ENCODE peak calls at places on chromosomes 2 and 18, in nine cellular contexts. A is SK-N-SH; H is CD8-positive, alpha-beta T cell; F is naive thymus-derived CD4-positive, alpha-beta T cell; O is CD8-positive, alpha-beta memory T cell; S is ascending aorta; X is tibial artery; J is psoas muscle; C is sigmoid colon. Z is an unnamed sample. For H3K4me1 and H3K27me3, the result is how much of the 10 kb centered on the place peaks cover.

GRCh38 chr18:54193786-54194185 is 30.7 kb downstream of the MBD2 start:
- DNase-seq in A (no peak), H (no peak), F (no peak), O (no peak), S (no peak), X (no peak), J (no peak), C (no peak), Z (no peak)

GRCh38 chr2:160407393-160408204 is 86.0 kb downstream of the RBMS1 start:
- DNase-seq in A (peak), H (peak), F (peak), O (peak), S (peak), X (peak), J (peak), C (peak), Z (peak)

GRCh38 chr2:241224851-241225438 is 36.5 kb downstream of the ANO7 start:
- DNase-seq in A (no peak), H (no peak), F (no peak), O (no peak), S (no peak), X (no peak), J (peak), C (no peak), Z (peak)

GRCh38 chr2:241964133-241964532 is 94.6 kb downstream of the RTP5 start:
- DNase-seq in A (no peak), H (no peak), F (no peak), O (no peak), S (no peak), X (no peak), J (no peak), C (peak), Z (no peak)

GRCh38 chr18:28711096-28711495 is 534.2 kb upstream of the CDH2 start:
- DNase-seq in A (no peak), H (no peak), F (no peak), O (no peak), S (no peak), X (no peak), J (no peak), C (no peak), Z (no peak)

GRCh38 chr2:50840346-50841124 is 191.4 kb downstream of the NRXN1 start:
- DNase-seq in A (no peak), H (no peak), F (no peak), O (no peak), S (no peak), X (no peak), J (no peak), C (no peak), Z (no peak)

GRCh38 chr18:25134858-25135257 is 217.1 kb downstream of the ZNF521 start:
- DNase-seq in A (no peak), H (no peak), F (no peak), O (no peak), S (no peak), X (no peak), J (no peak), C (no peak), Z (no peak)

GRCh38 chr2:205906419-205906818 is 179.6 kb downstream of the INO80D start:
- DNase-seq in A (no peak), H (no peak), F (no peak), O (no peak), S (no peak), X (no peak), J (no peak), C (no peak), Z (no peak)

GRCh38 chr2:239825705-239825979 is 199.5 kb downstream of the NDUFA10 start:
- DNase-seq in A (peak), H (no peak), F (no peak), O (no peak), S (no peak), X (no peak), J (no peak), C (peak), Z (peak)

GRCh38 chr18:78582131-78582789 is 397.4 kb upstream of the SALL3 start:
- DNase-seq in A (no peak), H (no peak), F (no peak), O (no peak), S (no peak), X (no peak), J (no peak), C (no peak), Z (no peak)

GRCh38 chr2:163465440-163465839 is 270.4 kb downstream of the FIGN start:
- DNase-seq in A (peak), H (no peak), F (no peak), O (no peak), S (no peak), X (no peak), J (no peak), C (no peak), Z (no peak)

GRCh38 chr2:104538082-104538481 is 315.8 kb upstream of the POU3F3 start:
- DNase-seq in A (no peak), H (no peak), F (no peak), O (no peak), S (no peak), X (no peak), J (no peak), C (no peak), Z (no peak)

GRCh38 chr18:388198-388597 is 112.3 kb downstream of the COLEC12 start:
- DNase-seq in A (peak), H (no peak), F (no peak), O (no peak), S (no peak), X (no peak), J (no peak), C (no peak), Z (no peak)

GRCh38 chr2:233464056-233464455 is 102.5 kb downstream of the USP40 start:
- DNase-seq in A (no peak), H (no peak), F (no peak), O (no peak), S (no peak), X (no peak), J (peak), C (peak), Z (no peak)

GRCh38 chr2:174124171-174124570 is 124.2 kb downstream of the OLA1 start:
- DNase-seq in A (no peak), H (no peak), F (no peak), O (no peak), S (no peak), X (no peak), J (no peak), C (no peak), Z (no peak)

GRCh38 chr2:241096979-241097378 is 5.1 kb downstream of the MTERF4 start:
- DNase-seq in A (no peak), H (no peak), F (no peak), O (no peak), S (peak), X (no peak), J (no peak), C (no peak), Z (no peak)

GRCh38 chr2:64987001-64987962 is 1.9 kb upstream of the SLC1A4 start:
- DNase-seq in A (no peak), H (no peak), F (no peak), O (no peak), S (peak), X (no peak), J (no peak), C (no peak), Z (no peak)

GRCh38 chr2:38740851-38741541 is 10.2 kb downstream of the SRSF7 start:
- DNase-seq in A (peak), H (no peak), F (peak), O (no peak), S (no peak), X (no peak), J (no peak), C (no peak), Z (no peak)

GRCh38 chr2:28325173-28325566 is 67.5 kb upstream of the FOSL2 start:
- DNase-seq in A (peak), H (no peak), F (no peak), O (no peak), S (no peak), X (no peak), J (peak), C (peak), Z (no peak)

GRCh38 chr2:147364597-147364996 is 480.2 kb upstream of the ACVR2A start:
- DNase-seq in A (no peak), H (no peak), F (no peak), O (no peak), S (no peak), X (no peak), J (no peak), C (no peak), Z (no peak)

GRCh38 chr18:57925706-57926105 is 118.3 kb upstream of the NEDD4L start:
- DNase-seq in A (no peak), H (no peak), F (no peak), O (no peak), S (no peak), X (no peak), J (no peak), C (no peak), Z (no peak)

GRCh38 chr18:22210331-22210754 is 41.0 kb downstream of the GATA6 start:
- DNase-seq in A (no peak), H (no peak), F (no peak), O (no peak), S (no peak), X (no peak), J (no peak), C (no peak), Z (no peak)

GRCh38 chr2:122009546-122009945 is 254.1 kb downstream of the TSN start:
- DNase-seq in A (no peak), H (no peak), F (no peak), O (no peak), S (no peak), X (no peak), J (no peak), C (no peak), Z (no peak)

GRCh38 chr18:58362027-58362575 is 266.8 kb downstream of the ALPK2 start:
- DNase-seq in A (no peak), H (no peak), F (no peak), O (no peak), S (peak), X (no peak), J (no peak), C (peak), Z (no peak)

GRCh38 chr2:27152796-27153464 is 4.1 kb downstream of the TCF23 start:
- DNase-seq in A (no peak), H (no peak), F (no peak), O (no peak), S (no peak), X (no peak), J (no peak), C (no peak), Z (no peak)

GRCh38 chr2:29080886-29081743 is 6.8 kb upstream of the PCARE start:
- DNase-seq in A (no peak), H (no peak), F (no peak), O (no peak), S (no peak), X (no peak), J (no peak), C (no peak), Z (no peak)

GRCh38 chr2:29398384-29399237 is 283.4 kb downstream of the CLIP4 start:
- DNase-seq in A (peak), H (no peak), F (no peak), O (no peak), S (no peak), X (no peak), J (no peak), C (no peak), Z (no peak)

GRCh38 chr2:195498176-195498575 is 158.8 kb upstream of the SLC39A10 start:
- DNase-seq in A (no peak), H (peak), F (peak), O (peak), S (no peak), X (peak), J (no peak), C (no peak), Z (no peak)

GRCh38 chr2:99609851-99610381 is 120.1 kb upstream of the REV1 start:
- DNase-seq in A (no peak), H (no peak), F (no peak), O (no peak), S (no peak), X (no peak), J (no peak), C (no peak), Z (no peak)

GRCh38 chr2:205802069-205802468 is 119.8 kb downstream of the NRP2 start:
- DNase-seq in A (no peak), H (no peak), F (no peak), O (no peak), S (no peak), X (no peak), J (no peak), C (peak), Z (no peak)

GRCh38 chr18:36993068-36993467 is 164.1 kb downstream of the KIAA1328 start:
- DNase-seq in A (no peak), H (no peak), F (no peak), O (no peak), S (no peak), X (no peak), J (no peak), C (no peak), Z (no peak)

GRCh38 chr18:47754311-47755101 is 176.0 kb downstream of the SMAD2 start:
- DNase-seq in A (peak), H (no peak), F (no peak), O (peak), S (no peak), X (no peak), J (no peak), C (no peak), Z (no peak)

GRCh38 chr18:47752796-47753645 is 177.4 kb downstream of the SMAD2 start:
- DNase-seq in A (no peak), H (no peak), F (no peak), O (no peak), S (no peak), X (no peak), J (no peak), C (no peak), Z (no peak)

GRCh38 chr18:47758000-47758399 is 172.5 kb downstream of the SMAD2 start:
- DNase-seq in A (no peak), H (no peak), F (no peak), O (no peak), S (no peak), X (no peak), J (no peak), C (no peak), Z (no peak)

GRCh38 chr18:47755102-47755456 is 175.4 kb downstream of the SMAD2 start:
- DNase-seq in A (no peak), H (no peak), F (no peak), O (no peak), S (no peak), X (no peak), J (no peak), C (no peak), Z (no peak)

GRCh38 chr18:47756364-47757016 is 174.0 kb downstream of the SMAD2 start:
- DNase-seq in A (peak), H (peak), F (no peak), O (peak), S (no peak), X (peak), J (peak), C (no peak), Z (peak)
- H3K4me1 ChIP-seq in A (under half), H (under half), F (under half), O (under half), S (under half), X (under half), J (under half), C (under half), Z (under half)

GRCh38 chr2:218343591-218343990 is 13.1 kb upstream of the CATIP start:
- DNase-seq in A (no peak), H (no peak), F (no peak), O (no peak), S (peak), X (no peak), J (no peak), C (no peak), Z (no peak)

GRCh38 chr2:218341381-218341780 is 15.3 kb upstream of the CATIP start:
- DNase-seq in A (no peak), H (no peak), F (no peak), O (no peak), S (no peak), X (no peak), J (no peak), C (no peak), Z (no peak)

GRCh38 chr2:218344755-218345417 is 11.8 kb upstream of the CATIP start:
- DNase-seq in A (no peak), H (no peak), F (no peak), O (no peak), S (no peak), X (no peak), J (no peak), C (no peak), Z (no peak)

GRCh38 chr2:218344090-218344754 is 12.4 kb upstream of the CATIP start:
- DNase-seq in A (no peak), H (no peak), F (no peak), O (no peak), S (no peak), X (no peak), J (no peak), C (no peak), Z (no peak)

GRCh38 chr2:218342837-218343236 is 13.8 kb upstream of the CATIP start:
- DNase-seq in A (no peak), H (no peak), F (no peak), O (no peak), S (no peak), X (no peak), J (no peak), C (no peak), Z (no peak)
- H3K27ac ChIP-seq in A (no peak), H (no peak), F (no peak), O (no peak), S (peak), X (peak), J (no peak), C (no peak), Z (no peak)

GRCh38 chr2:11679491-11680130 is 9.6 kb upstream of the NTSR2 start:
- DNase-seq in A (no peak), H (no peak), F (no peak), O (no peak), S (peak), X (no peak), J (no peak), C (peak), Z (no peak)
- H3K27me3 ChIP-seq in A (under half), H (under half), F (under half), O (under half), S (under half), X (under half), J (under half), C (under half), Z (half or more)

GRCh38 chr2:85707304-85707703 is 13.1 kb downstream of the GNLY start:
- DNase-seq in A (peak), H (peak), F (peak), O (peak), S (peak), X (peak), J (no peak), C (peak), Z (no peak)

GRCh38 chr2:85710687-85711577 is 16.8 kb downstream of the GNLY start:
- DNase-seq in A (no peak), H (no peak), F (no peak), O (no peak), S (no peak), X (peak), J (peak), C (no peak), Z (peak)

GRCh38 chr2:85711578-85712060 is 17.5 kb downstream of the GNLY start:
- DNase-seq in A (no peak), H (no peak), F (no peak), O (no peak), S (no peak), X (no peak), J (no peak), C (no peak), Z (no peak)

GRCh38 chr2:85708641-85709040 is 14.5 kb downstream of the GNLY start:
- DNase-seq in A (no peak), H (no peak), F (no peak), O (no peak), S (no peak), X (no peak), J (no peak), C (no peak), Z (no peak)

GRCh38 chr2:85709385-85709784 is 15.2 kb downstream of the GNLY start:
- DNase-seq in A (no peak), H (no peak), F (no peak), O (no peak), S (no peak), X (no peak), J (no peak), C (no peak), Z (no peak)
- H3K4me1 ChIP-seq in A (under half), H (under half), F (under half), O (under half), S (under half), X (under half), J (half or more), C (under half), Z (half or more)

DNA sequence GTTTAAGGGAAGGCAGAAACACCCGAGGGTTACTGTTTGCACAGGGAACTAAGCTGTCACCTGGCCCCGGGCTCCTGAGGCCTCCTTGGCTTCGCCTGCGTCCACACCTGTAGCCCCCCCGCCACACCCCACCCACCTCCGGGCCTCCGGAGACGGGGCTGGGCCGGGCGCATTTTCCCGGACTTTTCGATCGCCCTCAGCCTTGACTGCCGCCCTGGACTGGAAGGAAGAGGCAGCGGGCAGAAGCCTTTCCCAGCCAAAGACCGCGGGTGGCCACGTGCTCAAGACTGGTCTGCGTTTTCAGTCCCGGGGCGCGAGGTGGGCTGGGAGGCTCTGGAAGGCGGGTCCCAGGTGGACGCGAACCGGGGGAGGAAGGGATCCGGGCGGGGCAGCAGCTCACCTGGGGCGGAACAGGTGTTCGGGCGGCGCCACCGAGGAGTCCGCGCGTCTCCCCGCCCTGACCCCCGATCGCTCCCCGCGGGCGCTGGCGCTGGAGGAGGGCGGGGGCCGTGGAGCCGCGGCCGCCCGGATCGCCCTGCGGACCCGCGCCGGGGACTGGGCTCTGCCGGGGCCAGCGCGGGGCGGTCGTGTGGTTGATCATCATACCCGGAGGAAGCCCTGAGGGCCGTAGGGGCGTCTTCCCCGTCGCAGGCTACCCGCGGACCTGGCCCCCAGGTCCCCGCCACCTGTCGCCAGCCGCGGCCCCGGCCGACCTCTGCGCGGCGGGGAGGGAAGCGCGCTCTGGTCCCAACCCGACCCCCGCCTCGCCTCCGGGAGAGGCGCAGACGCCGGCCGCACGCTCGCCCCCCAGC is 3.2 kb downstream of the ID2 start:
- DNase-seq in A (no peak), H (peak), F (no peak), O (peak), S (peak), X (peak), J (peak), C (peak), Z (peak)
- H3K27ac ChIP-seq in A (peak), H (peak), F (peak), O (peak), S (peak), X (peak), J (peak), C (peak), Z (peak)

DNA sequence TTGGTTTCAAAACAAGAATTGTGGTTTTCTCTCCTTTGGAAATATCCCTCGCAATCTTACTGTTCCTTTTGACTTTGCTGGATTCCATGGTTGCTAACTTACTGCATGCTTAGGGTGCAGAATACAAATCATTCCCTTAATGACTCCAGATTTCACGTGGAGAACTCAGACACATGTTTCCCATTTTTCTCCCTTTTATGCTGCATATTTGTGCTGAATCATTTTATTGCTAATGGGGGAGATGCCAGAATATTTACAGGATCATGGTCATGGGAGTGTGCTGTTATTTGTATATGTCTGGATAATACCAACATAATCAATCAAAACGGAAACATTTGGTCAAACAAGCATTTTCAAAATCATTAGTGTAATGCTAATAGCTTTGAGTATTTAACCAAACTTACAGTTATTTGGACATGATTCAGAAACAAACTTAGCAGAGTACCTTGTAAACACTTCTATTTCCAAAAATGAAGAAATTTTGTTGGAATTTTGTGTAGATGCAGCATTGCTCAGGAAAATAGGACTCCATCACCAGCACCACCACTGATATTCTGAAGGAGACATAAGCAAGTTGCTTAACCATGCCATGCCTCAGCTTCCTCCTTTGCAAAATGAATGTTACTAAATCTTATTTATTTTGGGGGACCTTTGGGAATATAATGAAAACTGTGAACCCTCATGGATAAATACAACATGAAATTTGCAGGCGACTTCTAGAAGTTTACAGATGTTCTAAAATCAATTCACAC is 122.5 kb upstream of the RND3 start:
- DNase-seq in A (no peak), H (no peak), F (no peak), O (no peak), S (no peak), X (no peak), J (no peak), C (no peak), Z (no peak)
- H3K27me3 ChIP-seq in A (under half), H (under half), F (under half), O (under half), S (under half), X (under half), J (under half), C (under half), Z (under half)